ENCODE peak calls at places on chromosomes 1 and 21, in four cellular contexts. B is NCI-H1417 treated with DMSO at 0.1 percent for 48 hours, E is Right ventricle myocardium superior, H is mesothelial cell of epicardium. R is an unnamed sample.
A peak's percentile ranks its signal among the peaks of the same experiment; 100 is the strongest.

GRCh38 chr1:214551436-214552173 is at the start of gene PTPN14:
- DNase-seq in B (no peak), E (peak; percentile 92), H (peak; percentile 89), R (no peak)

GRCh38 chr1:116122955-116123757 is 12.0 kb downstream of the MAB21L3 start:
- DNase-seq in B (no peak), H (no peak), E (no peak), R (no peak)

GRCh38 chr21:25862596-25862995 is 127.8 kb downstream of the GABPA start:
- DNase-seq in H (no peak), B (no peak), E (no peak), R (no peak)

GRCh38 chr1:173616859-173617258 is 14.0 kb upstream of the SLC9C2 start:
- DNase-seq in B (no peak), H (no peak), E (no peak), R (no peak)

GRCh38 chr1:46176211-46176865 is at the start of gene P3R3URF:
- DNase-seq in H (no peak), B (no peak), E (no peak), R (no peak)

GRCh38 chr1:205301220-205301821 is 20.2 kb downstream of the NUAK2 start:
- DNase-seq in B (no peak), E (no peak), H (peak; percentile 73), R (no peak)

GRCh38 chr1:234957330-234958065 is 171.1 kb downstream of the TOMM20 start:
- DNase-seq in B (no peak), H (no peak), E (no peak), R (no peak)

GRCh38 chr1:212667223-212668139 is 32.2 kb downstream of the BATF3 start:
- DNase-seq in E (no peak), H (no peak), B (no peak), R (no peak)

GRCh38 chr1:118985611-118986290 is 2.4 kb downstream of the TBX15 start:
- DNase-seq in B (no peak), H (no peak), E (no peak), R (no peak)

GRCh38 chr1:223877804-223878203 is 32.1 kb upstream of the TP53BP2 start:
- DNase-seq in B (no peak), E (no peak), H (no peak), R (no peak)

GRCh38 chr1:12600880-12601633 is 17.0 kb downstream of the DHRS3 start:
- DNase-seq in H (no peak), B (no peak), E (no peak), R (peak; percentile 46)

GRCh38 chr1:117215733-117216462 is 5.2 kb upstream of the VTCN1 start:
- DNase-seq in H (no peak), E (peak; percentile 43), B (no peak), R (no peak)